ENCODE peak calls at places on chromosome 19, in ten cellular contexts. One of them, this sample, is unnamed.

GRCh38 chr19:1122972-1123363 is 19.2 kb downstream of the GPX4 start:
- DNase-seq in Caki2: peak
- DNase-seq in activated naive CD8-positive, alpha-beta T cell treated with anti-CD3 and anti-CD28 coated beads, Interleukin-2, amount 50 U/mL, for 24 hours: peak
- DNase-seq in EH: peak
- DNase-seq in lung microvascular endothelial cell: peak
- DNase-seq in H54: peak
- DNase-seq in choroid plexus epithelial cell: peak
- DNase-seq in AG10803: peak
- DNase-seq in ELF-1: peak
- DNase-seq in fibroblast of lung: peak
- DNase-seq in this sample: no peak

GRCh38 chr19:2922987-2923386 is 21.8 kb downstream of the ZNF77 start:
- DNase-seq in Caki2: no peak
- DNase-seq in activated naive CD8-positive, alpha-beta T cell treated with anti-CD3 and anti-CD28 coated beads, Interleukin-2, amount 50 U/mL, for 24 hours: no peak
- DNase-seq in EH: peak
- DNase-seq in lung microvascular endothelial cell: no peak
- DNase-seq in H54: no peak
- DNase-seq in choroid plexus epithelial cell: peak
- DNase-seq in AG10803: no peak
- DNase-seq in ELF-1: peak
- DNase-seq in fibroblast of lung: peak
- DNase-seq in this sample: peak

GRCh38 chr19:47351545-47351944 is 2.4 kb downstream of the DHX34 start:
- DNase-seq in Caki2: peak
- DNase-seq in activated naive CD8-positive, alpha-beta T cell treated with anti-CD3 and anti-CD28 coated beads, Interleukin-2, amount 50 U/mL, for 24 hours: no peak
- DNase-seq in EH: peak
- DNase-seq in lung microvascular endothelial cell: peak
- DNase-seq in H54: no peak
- DNase-seq in choroid plexus epithelial cell: peak
- DNase-seq in AG10803: peak
- DNase-seq in ELF-1: peak
- DNase-seq in fibroblast of lung: peak
- DNase-seq in this sample: no peak

GRCh38 chr19:39587496-39587895 is 14.8 kb upstream of the LGALS13 start:
- DNase-seq in Caki2: no peak
- DNase-seq in activated naive CD8-positive, alpha-beta T cell treated with anti-CD3 and anti-CD28 coated beads, Interleukin-2, amount 50 U/mL, for 24 hours: no peak
- DNase-seq in EH: no peak
- DNase-seq in lung microvascular endothelial cell: no peak
- DNase-seq in H54: no peak
- DNase-seq in choroid plexus epithelial cell: no peak
- DNase-seq in AG10803: no peak
- DNase-seq in ELF-1: no peak
- DNase-seq in fibroblast of lung: no peak
- DNase-seq in this sample: no peak

GRCh38 chr19:16573925-16574324 is 1.7 kb upstream of the SLC35E1 start:
- DNase-seq in Caki2: no peak
- DNase-seq in activated naive CD8-positive, alpha-beta T cell treated with anti-CD3 and anti-CD28 coated beads, Interleukin-2, amount 50 U/mL, for 24 hours: no peak
- DNase-seq in EH: no peak
- DNase-seq in lung microvascular endothelial cell: no peak
- DNase-seq in H54: no peak
- DNase-seq in choroid plexus epithelial cell: no peak
- DNase-seq in AG10803: no peak
- DNase-seq in ELF-1: no peak
- DNase-seq in fibroblast of lung: no peak
- DNase-seq in this sample: no peak

GRCh38 chr19:19997656-19998268 is 41.5 kb downstream of the ZNF682 start:
- DNase-seq in Caki2: no peak
- DNase-seq in activated naive CD8-positive, alpha-beta T cell treated with anti-CD3 and anti-CD28 coated beads, Interleukin-2, amount 50 U/mL, for 24 hours: peak
- DNase-seq in EH: no peak
- DNase-seq in lung microvascular endothelial cell: no peak
- DNase-seq in H54: peak
- DNase-seq in choroid plexus epithelial cell: no peak
- DNase-seq in AG10803: no peak
- DNase-seq in ELF-1: peak
- DNase-seq in fibroblast of lung: no peak
- DNase-seq in this sample: no peak

GRCh38 chr19:49555600-49556411 is 24.6 kb downstream of the NOSIP start:
- DNase-seq in Caki2: no peak
- DNase-seq in activated naive CD8-positive, alpha-beta T cell treated with anti-CD3 and anti-CD28 coated beads, Interleukin-2, amount 50 U/mL, for 24 hours: peak
- DNase-seq in EH: peak
- DNase-seq in lung microvascular endothelial cell: peak
- DNase-seq in H54: peak
- DNase-seq in choroid plexus epithelial cell: peak
- DNase-seq in AG10803: peak
- DNase-seq in ELF-1: peak
- DNase-seq in fibroblast of lung: peak
- DNase-seq in this sample: no peak

GRCh38 chr19:8396563-8397203 is 6.5 kb downstream of the RAB11B start:
- DNase-seq in Caki2: no peak
- DNase-seq in activated naive CD8-positive, alpha-beta T cell treated with anti-CD3 and anti-CD28 coated beads, Interleukin-2, amount 50 U/mL, for 24 hours: peak
- DNase-seq in EH: peak
- DNase-seq in lung microvascular endothelial cell: peak
- DNase-seq in H54: peak
- DNase-seq in choroid plexus epithelial cell: peak
- DNase-seq in AG10803: peak
- DNase-seq in ELF-1: peak
- DNase-seq in fibroblast of lung: peak
- DNase-seq in this sample: no peak

GRCh38 chr19:52789440-52789839 is 2.8 kb upstream of the ZNF600 start:
- DNase-seq in Caki2: no peak
- DNase-seq in activated naive CD8-positive, alpha-beta T cell treated with anti-CD3 and anti-CD28 coated beads, Interleukin-2, amount 50 U/mL, for 24 hours: no peak
- DNase-seq in EH: no peak
- DNase-seq in lung microvascular endothelial cell: no peak
- DNase-seq in H54: no peak
- DNase-seq in choroid plexus epithelial cell: no peak
- DNase-seq in AG10803: no peak
- DNase-seq in ELF-1: no peak
- DNase-seq in fibroblast of lung: no peak
- DNase-seq in this sample: no peak

GRCh38 chr19:17680235-17680722 is 7.9 kb downstream of the UNC13A start:
- DNase-seq in Caki2: peak
- DNase-seq in activated naive CD8-positive, alpha-beta T cell treated with anti-CD3 and anti-CD28 coated beads, Interleukin-2, amount 50 U/mL, for 24 hours: peak
- DNase-seq in EH: peak
- DNase-seq in lung microvascular endothelial cell: peak
- DNase-seq in H54: peak
- DNase-seq in choroid plexus epithelial cell: peak
- DNase-seq in AG10803: peak
- DNase-seq in ELF-1: peak
- DNase-seq in fibroblast of lung: peak
- DNase-seq in this sample: no peak

GRCh38 chr19:38004100-38004504 is 97.1 kb downstream of the SIPA1L3 start:
- DNase-seq in Caki2: no peak
- DNase-seq in activated naive CD8-positive, alpha-beta T cell treated with anti-CD3 and anti-CD28 coated beads, Interleukin-2, amount 50 U/mL, for 24 hours: no peak
- DNase-seq in EH: peak
- DNase-seq in lung microvascular endothelial cell: no peak
- DNase-seq in H54: no peak
- DNase-seq in choroid plexus epithelial cell: no peak
- DNase-seq in AG10803: peak
- DNase-seq in ELF-1: no peak
- DNase-seq in fibroblast of lung: peak
- DNase-seq in this sample: no peak

GRCh38 chr19:29273000-29273691 is 60.2 kb upstream of the UQCRFS1 start:
- DNase-seq in Caki2: peak
- DNase-seq in activated naive CD8-positive, alpha-beta T cell treated with anti-CD3 and anti-CD28 coated beads, Interleukin-2, amount 50 U/mL, for 24 hours: no peak
- DNase-seq in EH: no peak
- DNase-seq in lung microvascular endothelial cell: no peak
- DNase-seq in H54: no peak
- DNase-seq in choroid plexus epithelial cell: no peak
- DNase-seq in AG10803: no peak
- DNase-seq in ELF-1: no peak
- DNase-seq in fibroblast of lung: no peak
- DNase-seq in this sample: peak

GRCh38 chr19:41859618-41860418 is at the start of gene RPS19:
- DNase-seq in Caki2: peak
- DNase-seq in activated naive CD8-positive, alpha-beta T cell treated with anti-CD3 and anti-CD28 coated beads, Interleukin-2, amount 50 U/mL, for 24 hours: peak
- DNase-seq in EH: peak
- DNase-seq in lung microvascular endothelial cell: peak
- DNase-seq in H54: peak
- DNase-seq in choroid plexus epithelial cell: peak
- DNase-seq in AG10803: peak
- DNase-seq in ELF-1: peak
- DNase-seq in fibroblast of lung: peak
- DNase-seq in this sample: peak